ENCODE peak calls at places on chromosomes 13 and 19, in eight cellular contexts. H is kidney epithelial cell, C is foreskin fibroblast, D is mucosa of descending colon, L is A549, S is lower leg skin, F is BJ, E is ovary. J is an unnamed sample.

GRCh38 chr13:110161112-110161897 is 145.7 kb downstream of the COL4A1 start:
- DNase-seq in E (no peak), F (no peak), L (no peak), D (no peak), C (no peak), S (no peak), H (no peak), J (no peak)

GRCh38 chr13:23447927-23448326 is 14.4 kb upstream of the SACS start:
- DNase-seq in E (no peak), F (peak), C (peak), H (no peak), L (no peak), S (no peak), D (no peak), J (no peak)

GRCh38 chr19:53813996-53814395 is 10.1 kb downstream of the NLRP12 start:
- DNase-seq in L (no peak), C (peak), D (no peak), S (no peak), H (no peak), E (no peak), F (no peak), J (no peak)

GRCh38 chr19:31226536-31226935 is 122.7 kb downstream of the TSHZ3 start:
- DNase-seq in S (no peak), L (no peak), D (no peak), E (no peak), C (peak), H (no peak), F (peak), J (peak)

GRCh38 chr19:18763674-18764590 is 27.2 kb downstream of the COMP start:
- DNase-seq in H (peak), L (no peak), F (peak), S (peak), D (no peak), C (peak), E (no peak), J (peak)

GRCh38 chr13:113929628-113930615 is 44.0 kb downstream of the C13orf46 start:
- DNase-seq in S (no peak), D (no peak), E (no peak), F (no peak), H (no peak), L (no peak), C (no peak), J (no peak)

GRCh38 chr13:83503424-83503823 is 378.9 kb downstream of the SLITRK1 start:
- DNase-seq in F (no peak), S (no peak), D (no peak), H (no peak), C (peak), E (no peak), L (no peak), J (no peak)

GRCh38 chr13:91087276-91087675 is 260.2 kb upstream of the MIR17HG start:
- DNase-seq in S (no peak), F (no peak), D (no peak), E (no peak), C (no peak), H (no peak), L (no peak), J (no peak)

GRCh38 chr13:94309997-94310842 is 169.3 kb downstream of the DCT start:
- DNase-seq in E (no peak), D (no peak), L (no peak), S (no peak), C (peak), F (peak), H (peak), J (no peak)

GRCh38 chr19:53780506-53780905 is 43.6 kb downstream of the NLRP12 start:
- DNase-seq in C (no peak), L (no peak), D (no peak), S (no peak), H (no peak), F (no peak), E (no peak), J (no peak)

GRCh38 chr19:20077791-20078463 is at the start of gene ZNF90:
- DNase-seq in S (peak), L (no peak), D (peak), F (peak), C (peak), H (peak), E (peak), J (peak)

GRCh38 chr13:46288570-46289259 is 77.0 kb downstream of the LRRC63 start:
- DNase-seq in C (no peak), S (no peak), E (no peak), L (peak), F (no peak), D (no peak), H (peak), J (no peak)

GRCh38 chr13:98509271-98510155 is 67.4 kb downstream of the STK24 start:
- DNase-seq in D (peak), L (peak), H (peak), F (peak), C (peak), E (peak), S (peak), J (peak)
- H3K4me3 ChIP-seq in D (no peak), L (no peak), H (no peak), F (no peak), C (no peak), E (no peak), S (no peak), J (no peak)

GRCh38 chr19:32459199-32459865 is 53.8 kb downstream of the DPY19L3 start:
- DNase-seq in C (no peak), D (no peak), H (no peak), E (no peak), S (no peak), L (no peak), F (no peak), J (no peak)

GRCh38 chr19:32465176-32465575 is 59.6 kb downstream of the DPY19L3 start:
- DNase-seq in H (no peak), S (no peak), L (no peak), F (no peak), E (no peak), D (no peak), C (no peak), J (no peak)

GRCh38 chr19:32460476-32460875 is 54.9 kb downstream of the DPY19L3 start:
- DNase-seq in H (no peak), D (no peak), F (no peak), S (no peak), E (no peak), C (no peak), L (no peak), J (no peak)

GRCh38 chr19:32469796-32470195 is 64.2 kb downstream of the DPY19L3 start:
- DNase-seq in D (no peak), S (no peak), L (no peak), H (no peak), E (no peak), F (no peak), C (peak), J (peak)

DNA sequence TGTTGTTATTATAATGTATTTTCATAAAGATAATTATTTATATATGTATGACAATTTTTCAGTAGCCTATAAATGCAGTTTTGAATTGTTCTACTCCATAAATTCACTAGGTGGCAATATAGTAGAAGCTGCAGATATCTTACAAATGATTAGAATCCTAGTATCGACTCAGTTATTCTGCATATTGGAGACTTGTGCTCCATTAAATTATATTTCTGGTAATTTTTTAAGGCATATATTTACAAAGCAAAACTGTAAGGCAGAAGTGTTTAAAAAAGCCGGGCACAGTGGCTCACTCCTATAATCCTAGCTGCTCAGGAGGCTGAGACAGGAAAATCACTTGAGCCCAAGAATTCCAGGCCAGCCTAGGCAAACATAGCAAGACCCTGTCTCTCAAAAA is 58.7 kb downstream of the DPY19L3 start:
- DNase-seq in H (no peak), E (no peak), S (no peak), F (no peak), D (no peak), L (no peak), C (no peak), J (no peak)
- TF ChIP-seq CTCF in H (peak), E (no peak), S (no peak), F (peak), D (no peak), L (peak), C (peak), J (peak)

GRCh38 chr19:294819-295686 is 3.9 kb upstream of the PLPP2 start:
- DNase-seq in D (no peak), L (peak), E (no peak), H (no peak), S (no peak), F (no peak), C (no peak), J (no peak)
- H3K4me3 ChIP-seq in D (no peak), L (no peak), E (peak), H (no peak), S (no peak), F (peak), C (no peak), J (no peak)

GRCh38 chr19:51784109-51784785 is 10.7 kb upstream of the FPR3 start:
- DNase-seq in L (no peak), H (no peak), S (no peak), C (no peak), D (no peak), E (no peak), F (no peak), J (no peak)

GRCh38 chr19:51786651-51787494 is 8.1 kb upstream of the FPR3 start:
- DNase-seq in C (no peak), F (no peak), E (no peak), H (no peak), D (no peak), L (no peak), S (no peak), J (no peak)

GRCh38 chr19:51784922-51785690 is 9.9 kb upstream of the FPR3 start:
- DNase-seq in E (peak), F (no peak), H (no peak), L (no peak), C (no peak), D (no peak), S (peak), J (no peak)

GRCh38 chr19:51779703-51780102 is 15.3 kb upstream of the FPR3 start:
- DNase-seq in D (no peak), E (no peak), S (no peak), L (no peak), F (no peak), C (no peak), H (no peak), J (no peak)

GRCh38 chr19:51783373-51783772 is 11.6 kb upstream of the FPR3 start:
- DNase-seq in H (no peak), C (no peak), D (no peak), F (no peak), S (no peak), L (no peak), E (no peak), J (no peak)
- TF ChIP-seq CTCF in H (peak), C (peak), D (no peak), F (no peak), S (no peak), L (no peak), E (no peak), J (no peak)

DNA sequence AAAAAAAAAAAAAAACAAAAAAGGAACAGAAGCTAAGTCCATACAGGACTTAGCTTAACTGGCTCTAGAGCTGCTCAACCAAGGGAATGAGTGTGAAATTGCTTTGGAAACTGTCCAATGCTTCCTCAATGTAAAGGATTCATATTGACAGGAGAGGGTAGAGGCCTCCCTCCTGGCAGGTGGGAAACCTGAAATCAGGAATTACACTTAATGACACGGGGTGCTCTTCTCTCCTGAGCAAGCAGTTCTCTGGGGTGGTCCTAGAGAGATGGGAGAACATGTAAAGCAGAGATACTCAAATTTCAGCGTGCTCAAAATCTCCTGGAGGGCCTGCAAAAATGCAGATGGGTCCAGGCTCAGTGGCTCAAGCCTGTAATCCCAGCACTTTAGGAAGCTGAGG is 3.6 kb upstream of the MAG start:
- DNase-seq in E (no peak), C (no peak), H (no peak), F (no peak), D (no peak), S (no peak), L (no peak), J (no peak)
- H3K4me3 ChIP-seq in E (no peak), C (no peak), H (no peak), F (no peak), D (no peak), S (no peak), L (no peak), J (no peak)

GRCh38 chr19:43779820-43780219 is 953 bp downstream of the KCNN4 start:
- DNase-seq in H (no peak), C (no peak), D (no peak), F (no peak), E (no peak), S (no peak), L (peak), J (no peak)
- TF ChIP-seq CTCF in H (no peak), C (no peak), D (no peak), F (peak), E (no peak), S (no peak), L (peak), J (no peak)